ENCODE peak calls at places on chromosomes 16 and 17, in four cellular contexts. One of them, this sample, is unnamed.

GRCh38 chr17:38333635-38334295 is 10.0 kb downstream of the GPR179 start:
- DNase-seq in HEK293T: peak; percentile 71
- DNase-seq in NB4: peak; percentile 65
- DNase-seq in H54: peak; percentile 53
- DNase-seq in this sample: no peak

GRCh38 chr17:78986048-78986648 is 6.4 kb upstream of the LGALS3BP start:
- DNase-seq in HEK293T: no peak
- DNase-seq in NB4: peak; percentile 78
- DNase-seq in H54: no peak
- DNase-seq in this sample: no peak

GRCh38 chr17:61415374-61416210 is 15.9 kb downstream of the TBX2 start:
- DNase-seq in HEK293T: no peak
- DNase-seq in NB4: no peak
- DNase-seq in H54: peak; percentile 31
- DNase-seq in this sample: peak; percentile 37

GRCh38 chr16:90008708-90009145 is 10.5 kb downstream of the DBNDD1 start:
- DNase-seq in HEK293T: no peak
- DNase-seq in NB4: peak; percentile 99
- DNase-seq in H54: no peak
- DNase-seq in this sample: no peak

GRCh38 chr17:81090361-81091133 is 55.6 kb downstream of the BAIAP2 start:
- DNase-seq in HEK293T: peak; percentile 54
- DNase-seq in NB4: peak; percentile 77
- DNase-seq in H54: peak; percentile 68
- DNase-seq in this sample: peak; percentile 73

GRCh38 chr17:41537614-41537954 is 9.5 kb upstream of the KRT19 start:
- DNase-seq in HEK293T: no peak
- DNase-seq in NB4: no peak
- DNase-seq in H54: no peak
- DNase-seq in this sample: no peak

GRCh38 chr17:73827627-73828241 is 183.5 kb upstream of the SDK2 start:
- DNase-seq in HEK293T: no peak
- DNase-seq in NB4: no peak
- DNase-seq in H54: no peak
- DNase-seq in this sample: no peak

GRCh38 chr16:1493746-1494094 is 560 bp downstream of the TELO2 start:
- DNase-seq in HEK293T: peak; percentile 31
- DNase-seq in NB4: no peak
- DNase-seq in H54: peak; percentile 62
- DNase-seq in this sample: no peak

GRCh38 chr16:28168991-28169554 is 42.7 kb downstream of the XPO6 start:
- DNase-seq in HEK293T: no peak
- DNase-seq in NB4: no peak
- DNase-seq in H54: no peak
- DNase-seq in this sample: no peak

GRCh38 chr16:20884240-20884556 is 16.0 kb downstream of the DCUN1D3 start:
- DNase-seq in HEK293T: no peak
- DNase-seq in NB4: peak; percentile 48
- DNase-seq in H54: no peak
- DNase-seq in this sample: no peak

GRCh38 chr17:13253746-13254410 is 236.1 kb upstream of the ELAC2 start:
- DNase-seq in HEK293T: no peak
- DNase-seq in NB4: no peak
- DNase-seq in H54: no peak
- DNase-seq in this sample: no peak

GRCh38 chr17:66988069-66988798 is 23.7 kb downstream of the CACNG4 start:
- DNase-seq in HEK293T: no peak
- DNase-seq in NB4: no peak
- DNase-seq in H54: no peak
- DNase-seq in this sample: no peak

GRCh38 chr16:24717411-24717810 is 12.0 kb upstream of the TNRC6A start:
- DNase-seq in HEK293T: no peak
- DNase-seq in NB4: no peak
- DNase-seq in H54: no peak
- DNase-seq in this sample: no peak

GRCh38 chr17:59074494-59074893 is 32.2 kb downstream of the TRIM37 start:
- DNase-seq in HEK293T: no peak
- DNase-seq in NB4: no peak
- DNase-seq in H54: no peak
- DNase-seq in this sample: no peak

GRCh38 chr17:80644588-80644987 is 100.0 kb downstream of the RPTOR start:
- DNase-seq in HEK293T: no peak
- DNase-seq in NB4: no peak
- DNase-seq in H54: no peak
- DNase-seq in this sample: no peak

GRCh38 chr16:5015351-5015750 is 18.4 kb downstream of the NAGPA start:
- DNase-seq in HEK293T: no peak
- DNase-seq in NB4: no peak
- DNase-seq in H54: no peak
- DNase-seq in this sample: no peak

GRCh38 chr16:77825196-77825595 is 36.8 kb downstream of the VAT1L start:
- DNase-seq in HEK293T: no peak
- DNase-seq in NB4: no peak
- DNase-seq in H54: no peak
- DNase-seq in this sample: no peak

GRCh38 chr17:81329927-81330883 is 35.1 kb upstream of the SLC38A10 start:
- DNase-seq in HEK293T: peak; percentile 53
- DNase-seq in NB4: no peak
- DNase-seq in H54: no peak
- DNase-seq in this sample: no peak

GRCh38 chr17:77597421-77598240 is 360.9 kb upstream of the TNRC6C start:
- DNase-seq in HEK293T: no peak
- DNase-seq in NB4: no peak
- DNase-seq in H54: no peak
- DNase-seq in this sample: no peak

GRCh38 chr17:72775914-72776313 is 316.6 kb downstream of the SLC39A11 start:
- DNase-seq in HEK293T: no peak
- DNase-seq in NB4: no peak
- DNase-seq in H54: no peak
- DNase-seq in this sample: no peak

GRCh38 chr16:60755907-60756306 is 1280.3 kb downstream of the CDH8 start:
- DNase-seq in HEK293T: no peak
- DNase-seq in NB4: no peak
- DNase-seq in H54: no peak
- DNase-seq in this sample: no peak

GRCh38 chr16:78307824-78308528 is 208.5 kb downstream of the WWOX start:
- DNase-seq in HEK293T: no peak
- DNase-seq in NB4: no peak
- DNase-seq in H54: no peak
- DNase-seq in this sample: no peak

GRCh38 chr17:40547079-40547784 is 18.0 kb downstream of the CCR7 start:
- DNase-seq in HEK293T: no peak
- DNase-seq in NB4: peak; percentile 85
- DNase-seq in H54: no peak
- DNase-seq in this sample: peak; percentile 91

GRCh38 chr17:18122991-18123753 is 14.6 kb downstream of the MYO15A start:
- DNase-seq in HEK293T: no peak
- DNase-seq in NB4: no peak
- DNase-seq in H54: no peak
- DNase-seq in this sample: no peak

GRCh38 chr16:1314399-1315068 is 5.1 kb downstream of the UBE2I start:
- DNase-seq in HEK293T: no peak
- DNase-seq in NB4: no peak
- DNase-seq in H54: no peak
- DNase-seq in this sample: no peak

This sample was measured in ureter.